ENCODE peak calls at places on chromosomes 4 and X, in seven cellular contexts. One of them, this sample, is unnamed.

GRCh38 chrX:81286608-81287007 is 84.7 kb downstream of the SH3BGRL start:
- DNase-seq in glutamatergic neuron: no peak
- DNase-seq in type B pancreatic cell: no peak
- DNase-seq in astrocyte of the spinal cord: no peak
- DNase-seq in brain microvascular endothelial cell: no peak
- DNase-seq in heart right ventricle: no peak
- DNase-seq in cardiac muscle cell: no peak
- DNase-seq in this sample: no peak

GRCh38 chrX:68396953-68397352 is 36.3 kb downstream of the OPHN1 start:
- DNase-seq in glutamatergic neuron: no peak
- DNase-seq in type B pancreatic cell: no peak
- DNase-seq in astrocyte of the spinal cord: no peak
- DNase-seq in brain microvascular endothelial cell: no peak
- DNase-seq in heart right ventricle: no peak
- DNase-seq in cardiac muscle cell: no peak
- DNase-seq in this sample: no peak

GRCh38 chr4:54318904-54319303 is 89.8 kb downstream of the PDGFRA start:
- DNase-seq in glutamatergic neuron: no peak
- DNase-seq in type B pancreatic cell: no peak
- DNase-seq in astrocyte of the spinal cord: peak
- DNase-seq in brain microvascular endothelial cell: peak
- DNase-seq in heart right ventricle: no peak
- DNase-seq in cardiac muscle cell: peak
- DNase-seq in this sample: peak

GRCh38 chr4:1199556-1200331 is 27.4 kb upstream of the SPON2 start:
- DNase-seq in glutamatergic neuron: no peak
- DNase-seq in type B pancreatic cell: no peak
- DNase-seq in astrocyte of the spinal cord: no peak
- DNase-seq in brain microvascular endothelial cell: no peak
- DNase-seq in heart right ventricle: no peak
- DNase-seq in cardiac muscle cell: no peak
- DNase-seq in this sample: no peak

GRCh38 chr4:95534032-95534431 is 14.7 kb downstream of the UNC5C start:
- DNase-seq in glutamatergic neuron: no peak
- DNase-seq in type B pancreatic cell: no peak
- DNase-seq in astrocyte of the spinal cord: no peak
- DNase-seq in brain microvascular endothelial cell: no peak
- DNase-seq in heart right ventricle: no peak
- DNase-seq in cardiac muscle cell: no peak
- DNase-seq in this sample: no peak

GRCh38 chr4:88027611-88028608 is 20.5 kb downstream of the PKD2 start:
- DNase-seq in glutamatergic neuron: no peak
- DNase-seq in type B pancreatic cell: no peak
- DNase-seq in astrocyte of the spinal cord: peak
- DNase-seq in brain microvascular endothelial cell: peak
- DNase-seq in heart right ventricle: no peak
- DNase-seq in cardiac muscle cell: no peak
- DNase-seq in this sample: no peak

GRCh38 chr4:46123872-46124755 is at the start of gene GABRG1:
- DNase-seq in glutamatergic neuron: peak
- DNase-seq in type B pancreatic cell: no peak
- DNase-seq in astrocyte of the spinal cord: no peak
- DNase-seq in brain microvascular endothelial cell: no peak
- DNase-seq in heart right ventricle: no peak
- DNase-seq in cardiac muscle cell: peak
- DNase-seq in this sample: no peak

GRCh38 chrX:38652934-38653442 is 91.6 kb downstream of the TSPAN7 start:
- DNase-seq in glutamatergic neuron: no peak
- DNase-seq in type B pancreatic cell: no peak
- DNase-seq in astrocyte of the spinal cord: no peak
- DNase-seq in brain microvascular endothelial cell: no peak
- DNase-seq in heart right ventricle: no peak
- DNase-seq in cardiac muscle cell: no peak
- DNase-seq in this sample: no peak

GRCh38 chrX:55007633-55008032 is 7.5 kb downstream of the APEX2 start:
- DNase-seq in glutamatergic neuron: no peak
- DNase-seq in type B pancreatic cell: no peak
- DNase-seq in astrocyte of the spinal cord: peak
- DNase-seq in brain microvascular endothelial cell: peak
- DNase-seq in heart right ventricle: no peak
- DNase-seq in cardiac muscle cell: no peak
- DNase-seq in this sample: no peak

GRCh38 chrX:22300130-22300529 is 27.4 kb downstream of the CBLL2 start:
- DNase-seq in glutamatergic neuron: no peak
- DNase-seq in type B pancreatic cell: no peak
- DNase-seq in astrocyte of the spinal cord: peak
- DNase-seq in brain microvascular endothelial cell: peak
- DNase-seq in heart right ventricle: no peak
- DNase-seq in cardiac muscle cell: peak
- DNase-seq in this sample: peak

GRCh38 chr4:101730291-101731117 is 60.0 kb upstream of the BANK1 start:
- DNase-seq in glutamatergic neuron: peak
- DNase-seq in type B pancreatic cell: no peak
- DNase-seq in astrocyte of the spinal cord: peak
- DNase-seq in brain microvascular endothelial cell: peak
- DNase-seq in heart right ventricle: peak
- DNase-seq in cardiac muscle cell: peak
- DNase-seq in this sample: peak

GRCh38 chrX:130176354-130176776 is 4.6 kb downstream of the RAB33A start:
- DNase-seq in glutamatergic neuron: no peak
- DNase-seq in type B pancreatic cell: no peak
- DNase-seq in astrocyte of the spinal cord: no peak
- DNase-seq in brain microvascular endothelial cell: no peak
- DNase-seq in heart right ventricle: no peak
- DNase-seq in cardiac muscle cell: no peak
- DNase-seq in this sample: no peak

GRCh38 chr4:170529760-170530440 is 440.1 kb upstream of the AADAT start:
- DNase-seq in glutamatergic neuron: no peak
- DNase-seq in type B pancreatic cell: no peak
- DNase-seq in astrocyte of the spinal cord: peak
- DNase-seq in brain microvascular endothelial cell: peak
- DNase-seq in heart right ventricle: no peak
- DNase-seq in cardiac muscle cell: no peak
- DNase-seq in this sample: no peak

GRCh38 chrX:96752776-96753175 is 68.1 kb downstream of the DIAPH2 start:
- DNase-seq in glutamatergic neuron: no peak
- DNase-seq in type B pancreatic cell: no peak
- DNase-seq in astrocyte of the spinal cord: no peak
- DNase-seq in brain microvascular endothelial cell: no peak
- DNase-seq in heart right ventricle: no peak
- DNase-seq in cardiac muscle cell: no peak
- DNase-seq in this sample: peak

GRCh38 chr4:2583517-2583916 is 47.1 kb downstream of the FAM193A start:
- DNase-seq in glutamatergic neuron: no peak
- DNase-seq in type B pancreatic cell: no peak
- DNase-seq in astrocyte of the spinal cord: no peak
- DNase-seq in brain microvascular endothelial cell: no peak
- DNase-seq in heart right ventricle: no peak
- DNase-seq in cardiac muscle cell: no peak
- DNase-seq in this sample: no peak

GRCh38 chr4:108036252-108036651 is 46.6 kb downstream of the HADH start:
- DNase-seq in glutamatergic neuron: no peak
- DNase-seq in type B pancreatic cell: no peak
- DNase-seq in astrocyte of the spinal cord: no peak
- DNase-seq in brain microvascular endothelial cell: no peak
- DNase-seq in heart right ventricle: no peak
- DNase-seq in cardiac muscle cell: peak
- DNase-seq in this sample: no peak

GRCh38 chrX:57286507-57287251 is at the start of gene FAAH2:
- DNase-seq in glutamatergic neuron: peak
- DNase-seq in type B pancreatic cell: no peak
- DNase-seq in astrocyte of the spinal cord: no peak
- DNase-seq in brain microvascular endothelial cell: no peak
- DNase-seq in heart right ventricle: no peak
- DNase-seq in cardiac muscle cell: peak
- DNase-seq in this sample: peak

GRCh38 chr4:146112389-146112788 is 63.1 kb upstream of the LSM6 start:
- DNase-seq in glutamatergic neuron: no peak
- DNase-seq in type B pancreatic cell: no peak
- DNase-seq in astrocyte of the spinal cord: no peak
- DNase-seq in brain microvascular endothelial cell: no peak
- DNase-seq in heart right ventricle: no peak
- DNase-seq in cardiac muscle cell: no peak
- DNase-seq in this sample: no peak

GRCh38 chr4:184688447-184688846 is 38.9 kb downstream of the PRIMPOL start:
- DNase-seq in glutamatergic neuron: no peak
- DNase-seq in type B pancreatic cell: no peak
- DNase-seq in astrocyte of the spinal cord: peak
- DNase-seq in brain microvascular endothelial cell: peak
- DNase-seq in heart right ventricle: no peak
- DNase-seq in cardiac muscle cell: no peak
- DNase-seq in this sample: peak

GRCh38 chr4:5558502-5558901 is 149.9 kb downstream of the EVC2 start:
- DNase-seq in glutamatergic neuron: no peak
- DNase-seq in type B pancreatic cell: no peak
- DNase-seq in astrocyte of the spinal cord: no peak
- DNase-seq in brain microvascular endothelial cell: no peak
- DNase-seq in heart right ventricle: no peak
- DNase-seq in cardiac muscle cell: no peak
- DNase-seq in this sample: no peak

GRCh38 chr4:4984186-4984585 is 35.1 kb downstream of the CYTL1 start:
- DNase-seq in glutamatergic neuron: no peak
- DNase-seq in type B pancreatic cell: no peak
- DNase-seq in astrocyte of the spinal cord: no peak
- DNase-seq in brain microvascular endothelial cell: no peak
- DNase-seq in heart right ventricle: no peak
- DNase-seq in cardiac muscle cell: no peak
- DNase-seq in this sample: no peak

GRCh38 chr4:73815145-73815544 is 21.3 kb upstream of the CXCL6 start:
- DNase-seq in glutamatergic neuron: no peak
- DNase-seq in type B pancreatic cell: no peak
- DNase-seq in astrocyte of the spinal cord: peak
- DNase-seq in brain microvascular endothelial cell: no peak
- DNase-seq in heart right ventricle: no peak
- DNase-seq in cardiac muscle cell: no peak
- DNase-seq in this sample: no peak

GRCh38 chr4:147829401-147830101 is 97.7 kb downstream of the ARHGAP10 start:
- DNase-seq in glutamatergic neuron: no peak
- DNase-seq in type B pancreatic cell: no peak
- DNase-seq in astrocyte of the spinal cord: peak
- DNase-seq in brain microvascular endothelial cell: peak
- DNase-seq in heart right ventricle: peak
- DNase-seq in cardiac muscle cell: peak
- DNase-seq in this sample: no peak

GRCh38 chr4:47814896-47815295 is 23.0 kb downstream of the CORIN start:
- DNase-seq in glutamatergic neuron: no peak
- DNase-seq in type B pancreatic cell: no peak
- DNase-seq in astrocyte of the spinal cord: peak
- DNase-seq in brain microvascular endothelial cell: peak
- DNase-seq in heart right ventricle: no peak
- DNase-seq in cardiac muscle cell: no peak
- DNase-seq in this sample: no peak

GRCh38 chrX:85109235-85109634 is 105.6 kb downstream of the APOOL start:
- DNase-seq in glutamatergic neuron: peak
- DNase-seq in type B pancreatic cell: no peak
- DNase-seq in astrocyte of the spinal cord: no peak
- DNase-seq in brain microvascular endothelial cell: no peak
- DNase-seq in heart right ventricle: no peak
- DNase-seq in cardiac muscle cell: no peak
- DNase-seq in this sample: peak

GRCh38 chr4:62434921-62435320 is 1234.8 kb downstream of the ADGRL3 start:
- DNase-seq in glutamatergic neuron: no peak
- DNase-seq in type B pancreatic cell: no peak
- DNase-seq in astrocyte of the spinal cord: no peak
- DNase-seq in brain microvascular endothelial cell: no peak
- DNase-seq in heart right ventricle: no peak
- DNase-seq in cardiac muscle cell: no peak
- DNase-seq in this sample: no peak

GRCh38 chr4:110527156-110527555 is 51.2 kb downstream of the ENPEP start:
- DNase-seq in glutamatergic neuron: no peak
- DNase-seq in type B pancreatic cell: no peak
- DNase-seq in astrocyte of the spinal cord: no peak
- DNase-seq in brain microvascular endothelial cell: no peak
- DNase-seq in heart right ventricle: no peak
- DNase-seq in cardiac muscle cell: no peak
- DNase-seq in this sample: no peak

GRCh38 chrX:111040377-111041017 is 55.5 kb upstream of the PAK3 start:
- DNase-seq in glutamatergic neuron: no peak
- DNase-seq in type B pancreatic cell: no peak
- DNase-seq in astrocyte of the spinal cord: peak
- DNase-seq in brain microvascular endothelial cell: peak
- DNase-seq in heart right ventricle: no peak
- DNase-seq in cardiac muscle cell: no peak
- DNase-seq in this sample: no peak

GRCh38 chr4:88771883-88772450 is 74.3 kb upstream of the NAP1L5 start:
- DNase-seq in glutamatergic neuron: no peak
- DNase-seq in type B pancreatic cell: no peak
- DNase-seq in astrocyte of the spinal cord: no peak
- DNase-seq in brain microvascular endothelial cell: no peak
- DNase-seq in heart right ventricle: no peak
- DNase-seq in cardiac muscle cell: no peak
- DNase-seq in this sample: no peak

GRCh38 chrX:71978164-71978563 is 67.5 kb downstream of the NHSL2 start:
- DNase-seq in glutamatergic neuron: no peak
- DNase-seq in type B pancreatic cell: no peak
- DNase-seq in astrocyte of the spinal cord: no peak
- DNase-seq in brain microvascular endothelial cell: no peak
- DNase-seq in heart right ventricle: no peak
- DNase-seq in cardiac muscle cell: no peak
- DNase-seq in this sample: no peak

GRCh38 chr4:161320377-161320776 is 843.4 kb downstream of the FSTL5 start:
- DNase-seq in glutamatergic neuron: peak
- DNase-seq in type B pancreatic cell: no peak
- DNase-seq in astrocyte of the spinal cord: no peak
- DNase-seq in brain microvascular endothelial cell: no peak
- DNase-seq in heart right ventricle: no peak
- DNase-seq in cardiac muscle cell: peak
- DNase-seq in this sample: peak
- TF ChIP-seq CTCF in glutamatergic neuron: peak
- TF ChIP-seq CTCF in type B pancreatic cell: peak
- TF ChIP-seq CTCF in astrocyte of the spinal cord: peak
- TF ChIP-seq CTCF in brain microvascular endothelial cell: peak
- TF ChIP-seq CTCF in heart right ventricle: no peak
- TF ChIP-seq CTCF in cardiac muscle cell: no peak
- TF ChIP-seq CTCF in this sample: peak

GRCh38 chr4:84493092-84493850 is 5.8 kb downstream of the NKX6-1 start:
- DNase-seq in glutamatergic neuron: peak
- DNase-seq in type B pancreatic cell: peak
- DNase-seq in astrocyte of the spinal cord: peak
- DNase-seq in brain microvascular endothelial cell: no peak
- DNase-seq in heart right ventricle: no peak
- DNase-seq in cardiac muscle cell: peak
- DNase-seq in this sample: no peak
- TF ChIP-seq CTCF in glutamatergic neuron: peak
- TF ChIP-seq CTCF in type B pancreatic cell: peak
- TF ChIP-seq CTCF in astrocyte of the spinal cord: peak
- TF ChIP-seq CTCF in brain microvascular endothelial cell: peak
- TF ChIP-seq CTCF in heart right ventricle: no peak
- TF ChIP-seq CTCF in cardiac muscle cell: peak
- TF ChIP-seq CTCF in this sample: no peak

GRCh38 chrX:114584434-114584943 is 603 bp downstream of the HTR2C start:
- DNase-seq in glutamatergic neuron: peak
- DNase-seq in type B pancreatic cell: peak
- DNase-seq in astrocyte of the spinal cord: no peak
- DNase-seq in brain microvascular endothelial cell: no peak
- DNase-seq in heart right ventricle: no peak
- DNase-seq in cardiac muscle cell: peak
- DNase-seq in this sample: no peak
- TF ChIP-seq CTCF in glutamatergic neuron: no peak
- TF ChIP-seq CTCF in type B pancreatic cell: peak
- TF ChIP-seq CTCF in astrocyte of the spinal cord: no peak
- TF ChIP-seq CTCF in brain microvascular endothelial cell: no peak
- TF ChIP-seq CTCF in heart right ventricle: no peak
- TF ChIP-seq CTCF in cardiac muscle cell: no peak
- TF ChIP-seq CTCF in this sample: no peak

GRCh38 chr4:48906283-48907173 is at the start of gene OCIAD2:
- DNase-seq in glutamatergic neuron: peak
- DNase-seq in type B pancreatic cell: peak
- DNase-seq in astrocyte of the spinal cord: peak
- DNase-seq in brain microvascular endothelial cell: no peak
- DNase-seq in heart right ventricle: peak
- DNase-seq in cardiac muscle cell: peak
- DNase-seq in this sample: peak
- TF ChIP-seq CTCF in glutamatergic neuron: no peak
- TF ChIP-seq CTCF in type B pancreatic cell: no peak
- TF ChIP-seq CTCF in astrocyte of the spinal cord: no peak
- TF ChIP-seq CTCF in brain microvascular endothelial cell: no peak
- TF ChIP-seq CTCF in heart right ventricle: no peak
- TF ChIP-seq CTCF in cardiac muscle cell: no peak
- TF ChIP-seq CTCF in this sample: no peak

This sample was measured in Calu3.